ENCODE peak calls at places on chromosomes 11 and 22, in ten cellular contexts. One of them, this sample, is unnamed. For H3K27me3 and H3K4me1, the result is how much of the 10 kb centered on the place peaks cover.

GRCh38 chr11:119991669-119992068 is 146.2 kb downstream of the TRIM29 start:
- DNase-seq in CD8-positive, alpha-beta memory T cell: no peak
- DNase-seq in thoracic aorta: no peak
- DNase-seq in tibial artery: no peak
- DNase-seq in stomach: no peak
- DNase-seq in HCT116: no peak
- DNase-seq in adrenal gland: no peak
- DNase-seq in heart right ventricle: no peak
- DNase-seq in breast epithelium: no peak
- DNase-seq in psoas muscle: no peak
- DNase-seq in this sample: peak

GRCh38 chr11:106390078-106390477 is 312.6 kb downstream of the AASDHPPT start:
- DNase-seq in heart right ventricle: no peak
- DNase-seq in tibial artery: no peak
- DNase-seq in HCT116: no peak
- DNase-seq in adrenal gland: no peak
- DNase-seq in psoas muscle: no peak
- DNase-seq in CD8-positive, alpha-beta memory T cell: no peak
- DNase-seq in stomach: no peak
- DNase-seq in breast epithelium: no peak
- DNase-seq in thoracic aorta: no peak
- DNase-seq in this sample: no peak

GRCh38 chr22:29892315-29892714 is 9.3 kb downstream of the MTMR3 start:
- DNase-seq in stomach: no peak
- DNase-seq in HCT116: no peak
- DNase-seq in tibial artery: no peak
- DNase-seq in thoracic aorta: no peak
- DNase-seq in heart right ventricle: no peak
- DNase-seq in psoas muscle: no peak
- DNase-seq in breast epithelium: no peak
- DNase-seq in adrenal gland: no peak
- DNase-seq in CD8-positive, alpha-beta memory T cell: no peak
- DNase-seq in this sample: no peak

GRCh38 chr11:123628936-123629683 is 25.3 kb downstream of the SCN3B start:
- DNase-seq in thoracic aorta: no peak
- DNase-seq in CD8-positive, alpha-beta memory T cell: no peak
- DNase-seq in tibial artery: no peak
- DNase-seq in adrenal gland: peak
- DNase-seq in psoas muscle: peak
- DNase-seq in HCT116: no peak
- DNase-seq in heart right ventricle: peak
- DNase-seq in breast epithelium: peak
- DNase-seq in stomach: peak
- DNase-seq in this sample: no peak

GRCh38 chr11:36356201-36356600 is 60.1 kb downstream of the PRR5L start:
- DNase-seq in tibial artery: peak
- DNase-seq in adrenal gland: no peak
- DNase-seq in stomach: no peak
- DNase-seq in heart right ventricle: no peak
- DNase-seq in breast epithelium: no peak
- DNase-seq in psoas muscle: no peak
- DNase-seq in HCT116: no peak
- DNase-seq in CD8-positive, alpha-beta memory T cell: no peak
- DNase-seq in thoracic aorta: no peak
- DNase-seq in this sample: no peak

GRCh38 chr11:3132831-3133455 is 32.2 kb downstream of the OSBPL5 start:
- DNase-seq in breast epithelium: no peak
- DNase-seq in adrenal gland: no peak
- DNase-seq in thoracic aorta: no peak
- DNase-seq in CD8-positive, alpha-beta memory T cell: peak
- DNase-seq in HCT116: no peak
- DNase-seq in heart right ventricle: no peak
- DNase-seq in psoas muscle: no peak
- DNase-seq in stomach: no peak
- DNase-seq in tibial artery: no peak
- DNase-seq in this sample: no peak

GRCh38 chr11:76380161-76380976 is 563 bp downstream of the THAP12 start:
- DNase-seq in thoracic aorta: no peak
- DNase-seq in psoas muscle: peak
- DNase-seq in adrenal gland: no peak
- DNase-seq in stomach: no peak
- DNase-seq in HCT116: no peak
- DNase-seq in CD8-positive, alpha-beta memory T cell: peak
- DNase-seq in tibial artery: peak
- DNase-seq in breast epithelium: no peak
- DNase-seq in heart right ventricle: no peak
- DNase-seq in this sample: peak

GRCh38 chr22:23266780-23267179 is 86.5 kb downstream of the BCR start:
- DNase-seq in breast epithelium: no peak
- DNase-seq in psoas muscle: no peak
- DNase-seq in tibial artery: no peak
- DNase-seq in adrenal gland: no peak
- DNase-seq in heart right ventricle: no peak
- DNase-seq in HCT116: no peak
- DNase-seq in CD8-positive, alpha-beta memory T cell: no peak
- DNase-seq in stomach: no peak
- DNase-seq in thoracic aorta: no peak
- DNase-seq in this sample: no peak

GRCh38 chr22:25282346-25282670 is 62.9 kb downstream of the CRYBB2 start:
- DNase-seq in stomach: no peak
- DNase-seq in tibial artery: no peak
- DNase-seq in CD8-positive, alpha-beta memory T cell: no peak
- DNase-seq in psoas muscle: no peak
- DNase-seq in thoracic aorta: no peak
- DNase-seq in breast epithelium: no peak
- DNase-seq in adrenal gland: no peak
- DNase-seq in heart right ventricle: no peak
- DNase-seq in HCT116: no peak
- DNase-seq in this sample: no peak

GRCh38 chr22:25281675-25282345 is 62.4 kb downstream of the CRYBB2 start:
- DNase-seq in stomach: no peak
- DNase-seq in tibial artery: no peak
- DNase-seq in psoas muscle: no peak
- DNase-seq in thoracic aorta: no peak
- DNase-seq in HCT116: no peak
- DNase-seq in adrenal gland: no peak
- DNase-seq in breast epithelium: no peak
- DNase-seq in CD8-positive, alpha-beta memory T cell: no peak
- DNase-seq in heart right ventricle: no peak
- DNase-seq in this sample: no peak

DNA sequence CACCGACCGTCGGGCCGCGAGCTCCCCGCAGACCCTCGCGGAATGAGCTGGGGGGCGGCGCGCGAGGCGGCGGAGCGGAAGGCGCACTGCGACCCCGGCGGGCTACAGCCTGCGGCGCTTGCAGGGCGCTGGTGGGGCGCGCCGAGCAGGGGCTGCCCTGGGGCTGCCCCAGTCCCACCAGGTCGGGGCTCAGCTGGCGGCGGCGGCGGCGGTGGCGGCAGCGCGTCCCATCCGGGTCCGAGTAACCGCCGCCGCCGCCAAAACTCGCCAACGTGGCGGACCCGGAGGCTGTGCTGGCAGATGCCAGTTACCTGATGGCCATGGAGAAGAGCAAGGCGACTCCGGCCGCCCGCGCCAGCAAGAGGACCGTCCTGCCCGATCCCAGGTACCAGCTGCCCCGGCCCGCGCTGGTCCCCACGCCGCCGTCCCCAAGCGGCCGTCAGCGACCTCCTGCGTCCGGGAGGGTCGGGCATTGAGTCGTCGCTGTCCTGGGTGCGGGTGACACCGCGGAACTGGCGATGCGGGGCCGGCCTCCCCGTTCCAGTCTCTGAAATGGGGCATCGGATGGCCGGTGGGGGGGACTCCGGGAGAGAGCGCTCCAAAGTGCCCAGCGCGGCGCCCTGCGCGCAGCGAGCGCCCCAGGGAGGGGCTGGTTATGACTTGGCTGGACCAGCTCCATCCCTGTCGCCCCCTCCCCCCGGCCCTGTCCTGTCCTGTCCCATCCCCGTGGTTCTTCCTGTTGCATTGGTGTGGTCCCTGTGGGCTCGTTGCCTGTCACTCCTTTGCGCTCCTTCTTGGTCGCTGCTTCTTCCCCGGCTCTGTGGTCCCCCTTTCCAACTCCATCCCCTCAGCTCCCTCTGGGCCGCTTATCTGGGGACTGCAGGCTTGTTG is 63.5 kb downstream of the CRYBB2 start:
- DNase-seq in thoracic aorta: no peak
- DNase-seq in CD8-positive, alpha-beta memory T cell: no peak
- DNase-seq in tibial artery: no peak
- DNase-seq in stomach: no peak
- DNase-seq in psoas muscle: no peak
- DNase-seq in breast epithelium: no peak
- DNase-seq in heart right ventricle: no peak
- DNase-seq in HCT116: no peak
- DNase-seq in adrenal gland: no peak
- DNase-seq in this sample: no peak
- H3K4me3 ChIP-seq in thoracic aorta: no peak
- H3K4me3 ChIP-seq in CD8-positive, alpha-beta memory T cell: no peak
- H3K4me3 ChIP-seq in tibial artery: no peak
- H3K4me3 ChIP-seq in stomach: no peak
- H3K4me3 ChIP-seq in psoas muscle: no peak
- H3K4me3 ChIP-seq in breast epithelium: no peak
- H3K4me3 ChIP-seq in heart right ventricle: no peak
- H3K4me3 ChIP-seq in HCT116: no peak
- H3K4me3 ChIP-seq in adrenal gland: no peak
- H3K4me3 ChIP-seq in this sample: no peak

GRCh38 chr22:39688186-39688768 is 117.7 kb downstream of the CACNA1I start:
- DNase-seq in psoas muscle: no peak
- DNase-seq in CD8-positive, alpha-beta memory T cell: no peak
- DNase-seq in thoracic aorta: no peak
- DNase-seq in HCT116: no peak
- DNase-seq in heart right ventricle: no peak
- DNase-seq in stomach: no peak
- DNase-seq in adrenal gland: no peak
- DNase-seq in tibial artery: no peak
- DNase-seq in breast epithelium: no peak
- DNase-seq in this sample: no peak

GRCh38 chr22:39693943-39694500 is 123.5 kb downstream of the CACNA1I start:
- DNase-seq in psoas muscle: no peak
- DNase-seq in breast epithelium: no peak
- DNase-seq in adrenal gland: no peak
- DNase-seq in thoracic aorta: no peak
- DNase-seq in heart right ventricle: no peak
- DNase-seq in CD8-positive, alpha-beta memory T cell: no peak
- DNase-seq in tibial artery: no peak
- DNase-seq in stomach: no peak
- DNase-seq in HCT116: no peak
- DNase-seq in this sample: no peak

GRCh38 chr22:39686776-39687525 is 116.4 kb downstream of the CACNA1I start:
- DNase-seq in CD8-positive, alpha-beta memory T cell: no peak
- DNase-seq in HCT116: no peak
- DNase-seq in heart right ventricle: no peak
- DNase-seq in psoas muscle: no peak
- DNase-seq in adrenal gland: no peak
- DNase-seq in thoracic aorta: no peak
- DNase-seq in breast epithelium: no peak
- DNase-seq in stomach: no peak
- DNase-seq in tibial artery: no peak
- DNase-seq in this sample: no peak

GRCh38 chr22:39689421-39689820 is 118.9 kb downstream of the CACNA1I start:
- DNase-seq in tibial artery: no peak
- DNase-seq in stomach: no peak
- DNase-seq in breast epithelium: no peak
- DNase-seq in CD8-positive, alpha-beta memory T cell: no peak
- DNase-seq in adrenal gland: no peak
- DNase-seq in thoracic aorta: no peak
- DNase-seq in psoas muscle: no peak
- DNase-seq in heart right ventricle: no peak
- DNase-seq in HCT116: no peak
- DNase-seq in this sample: no peak

DNA sequence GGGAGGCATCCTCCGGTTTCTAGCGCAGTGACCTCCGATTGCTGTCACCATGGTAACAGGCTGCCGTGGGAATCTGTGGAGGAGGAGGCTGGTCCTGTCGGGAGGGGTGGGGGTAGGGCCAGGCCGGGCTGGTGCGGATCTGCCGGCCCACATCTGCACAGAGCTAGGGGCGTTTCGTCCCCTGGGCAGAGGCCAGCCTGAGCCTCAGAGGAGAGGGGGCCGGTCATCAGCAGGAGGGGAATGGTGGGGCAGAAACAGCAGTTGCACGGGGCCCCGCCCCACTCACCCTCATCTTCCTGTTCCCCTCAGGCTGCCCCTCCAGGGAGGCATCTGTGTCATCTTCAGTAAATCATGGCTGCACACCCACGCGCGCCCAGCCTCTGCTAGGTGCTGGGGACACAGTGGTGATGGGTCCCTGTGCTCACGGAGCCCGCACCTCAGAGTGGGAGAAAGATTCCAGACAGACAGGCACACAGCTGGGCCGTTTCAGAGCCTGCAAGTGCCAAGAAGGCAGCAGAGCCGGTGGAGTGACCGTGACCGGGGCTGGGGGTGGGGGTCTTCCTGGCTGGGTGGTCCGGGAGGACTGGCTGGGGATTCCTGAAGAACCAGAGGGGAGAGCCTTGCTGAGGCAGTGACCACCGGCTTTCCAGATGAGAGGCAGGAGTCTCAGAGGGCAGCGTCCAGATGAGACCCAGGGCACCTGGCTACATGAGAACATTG is 120.5 kb downstream of the CACNA1I start:
- DNase-seq in CD8-positive, alpha-beta memory T cell: no peak
- DNase-seq in breast epithelium: no peak
- DNase-seq in adrenal gland: peak
- DNase-seq in stomach: no peak
- DNase-seq in tibial artery: no peak
- DNase-seq in HCT116: no peak
- DNase-seq in psoas muscle: no peak
- DNase-seq in thoracic aorta: no peak
- DNase-seq in heart right ventricle: no peak
- DNase-seq in this sample: no peak
- H3K27me3 ChIP-seq in CD8-positive, alpha-beta memory T cell: under half
- H3K27me3 ChIP-seq in breast epithelium: under half
- H3K27me3 ChIP-seq in adrenal gland: under half
- H3K27me3 ChIP-seq in stomach: under half
- H3K27me3 ChIP-seq in tibial artery: under half
- H3K27me3 ChIP-seq in HCT116: under half
- H3K27me3 ChIP-seq in psoas muscle: under half
- H3K27me3 ChIP-seq in thoracic aorta: under half
- H3K27me3 ChIP-seq in heart right ventricle: half or more
- H3K27me3 ChIP-seq in this sample: under half

GRCh38 chr11:6609502-6610015 is 2.5 kb downstream of the TAF10 start:
- DNase-seq in psoas muscle: no peak
- DNase-seq in heart right ventricle: no peak
- DNase-seq in stomach: no peak
- DNase-seq in tibial artery: no peak
- DNase-seq in thoracic aorta: no peak
- DNase-seq in breast epithelium: peak
- DNase-seq in CD8-positive, alpha-beta memory T cell: no peak
- DNase-seq in adrenal gland: no peak
- DNase-seq in HCT116: no peak
- DNase-seq in this sample: no peak
- H3K4me1 ChIP-seq in psoas muscle: half or more
- H3K4me1 ChIP-seq in heart right ventricle: half or more
- H3K4me1 ChIP-seq in stomach: half or more
- H3K4me1 ChIP-seq in tibial artery: half or more
- H3K4me1 ChIP-seq in thoracic aorta: half or more
- H3K4me1 ChIP-seq in breast epithelium: under half
- H3K4me1 ChIP-seq in CD8-positive, alpha-beta memory T cell: half or more
- H3K4me1 ChIP-seq in adrenal gland: half or more
- H3K4me1 ChIP-seq in HCT116: under half
- H3K4me1 ChIP-seq in this sample: under half

DNA sequence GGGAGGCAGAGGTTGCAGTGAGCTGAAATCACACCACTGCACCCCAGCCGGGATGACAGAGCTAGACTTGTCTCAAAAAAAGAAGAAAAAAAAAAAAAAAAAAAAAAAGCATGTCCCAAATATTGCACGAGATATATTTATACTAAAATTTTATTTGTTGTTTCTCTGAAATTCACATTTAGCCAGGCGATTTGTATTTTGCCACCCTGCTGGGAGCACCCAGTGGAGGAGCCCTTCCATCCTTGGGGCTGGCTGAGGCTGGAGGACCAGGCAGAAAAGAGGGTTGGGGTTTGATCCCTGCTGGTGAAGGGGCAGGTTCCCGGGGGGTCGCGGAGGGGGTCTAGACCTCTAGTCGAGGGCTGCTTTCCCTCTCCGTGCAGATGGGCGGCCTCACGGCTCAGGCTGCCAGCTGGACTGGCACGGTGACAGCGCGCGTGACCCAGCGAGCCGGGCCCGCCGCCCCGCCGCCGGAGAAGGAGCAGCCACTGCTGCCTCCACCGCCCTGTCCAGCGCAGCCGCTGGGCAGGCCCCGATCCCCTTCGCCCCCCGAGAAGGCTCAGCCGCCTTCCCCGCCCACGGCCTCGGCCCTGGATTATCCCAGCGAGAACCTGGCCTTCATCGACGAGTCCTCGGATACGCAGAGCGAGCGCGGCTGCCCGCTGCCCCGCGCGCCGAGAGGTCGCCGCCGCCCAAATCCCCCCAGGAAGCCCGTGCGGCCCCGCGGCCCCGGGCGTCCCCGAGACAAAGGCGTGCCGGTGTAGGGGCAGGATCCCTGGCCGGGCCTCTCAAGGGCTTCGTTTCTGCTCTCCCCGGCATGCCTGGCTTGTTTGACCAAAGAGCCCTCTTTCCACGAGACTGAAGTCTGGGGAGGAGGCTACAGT is 952 bp upstream of the CATSPERZ start:
- DNase-seq in heart right ventricle: peak
- DNase-seq in psoas muscle: peak
- DNase-seq in breast epithelium: peak
- DNase-seq in HCT116: no peak
- DNase-seq in stomach: peak
- DNase-seq in thoracic aorta: no peak
- DNase-seq in adrenal gland: peak
- DNase-seq in CD8-positive, alpha-beta memory T cell: no peak
- DNase-seq in tibial artery: peak
- DNase-seq in this sample: no peak
- H3K4me3 ChIP-seq in heart right ventricle: peak
- H3K4me3 ChIP-seq in psoas muscle: peak
- H3K4me3 ChIP-seq in breast epithelium: peak
- H3K4me3 ChIP-seq in HCT116: no peak
- H3K4me3 ChIP-seq in stomach: peak
- H3K4me3 ChIP-seq in thoracic aorta: peak
- H3K4me3 ChIP-seq in adrenal gland: peak
- H3K4me3 ChIP-seq in CD8-positive, alpha-beta memory T cell: no peak
- H3K4me3 ChIP-seq in tibial artery: peak
- H3K4me3 ChIP-seq in this sample: peak

This sample was measured in small intestine.